ENCODE peak calls at places on chromosomes 1 and 21, in seven cellular contexts. T is right lobe of liver; S is lower lobe of right lung; U is cardiac muscle cell; G is neural crest cell; F is ureter; I is activated T-helper 1 cell treated with anti-CD3 and anti-CD28 coated beads, Interleukin-2, amount 50 U/mL, for 16 hours. C is an unnamed sample.

GRCh38 chr1:45945426-45945825 is 142.0 kb downstream of the MAST2 start:
- DNase-seq in T (no peak), S (no peak), U (no peak), G (no peak), F (no peak), I (no peak), C (no peak)

GRCh38 chr1:222911866-222912265 is 97.0 kb downstream of the DISP1 start:
- DNase-seq in T (no peak), S (no peak), U (no peak), G (no peak), F (no peak), I (no peak), C (no peak)

GRCh38 chr21:45699966-45700365 is 56.4 kb downstream of the PCBP3 start:
- DNase-seq in T (no peak), S (no peak), U (no peak), G (no peak), F (no peak), I (no peak), C (no peak)

GRCh38 chr21:40688106-40688850 is 158.7 kb downstream of the DSCAM start:
- DNase-seq in T (no peak), S (no peak), U (no peak), G (no peak), F (no peak), I (no peak), C (no peak)

GRCh38 chr1:232110281-232111090 is 483.9 kb downstream of the DISC1 start:
- DNase-seq in T (no peak), S (no peak), U (peak), G (peak), F (no peak), I (no peak), C (no peak)

GRCh38 chr1:85572574-85572973 is 8.0 kb upstream of the CCN1 start:
- DNase-seq in T (no peak), S (no peak), U (no peak), G (no peak), F (no peak), I (no peak), C (no peak)

GRCh38 chr21:33811147-33812024 is 104.2 kb downstream of the ATP5PO start:
- DNase-seq in T (no peak), S (no peak), U (no peak), G (no peak), F (no peak), I (no peak), C (no peak)

GRCh38 chr1:200429221-200429751 is 19.4 kb upstream of the ZNF281 start:
- DNase-seq in T (no peak), S (no peak), U (no peak), G (no peak), F (no peak), I (no peak), C (no peak)

GRCh38 chr1:166272851-166273250 is 106.0 kb upstream of the FAM78B start:
- DNase-seq in T (no peak), S (no peak), U (no peak), G (no peak), F (no peak), I (no peak), C (no peak)

GRCh38 chr1:111195002-111195684 is 5.3 kb downstream of the DENND2D start:
- DNase-seq in T (no peak), S (no peak), U (no peak), G (no peak), F (no peak), I (no peak), C (peak)

GRCh38 chr1:226526801-226527595 is 21.6 kb upstream of the STUM start:
- DNase-seq in T (no peak), S (no peak), U (peak), G (no peak), F (no peak), I (no peak), C (peak)

C was measured in K562.